ENCODE peak calls at places on chromosomes 6 and 20, in ten cellular contexts. O is spleen; D is upper lobe of right lung; V is lower lobe of right lung; Z is PC-9; H is pancreas; I is lower leg skin; K is CD8-positive, alpha-beta T cell; N is kidney; J is body of pancreas. R is an unnamed sample.
A peak's percentile ranks its signal among the peaks of the same experiment; 100 is the strongest.

GRCh38 chr6:136783495-136784270 is 8.6 kb downstream of the MAP3K5 start:
- DNase-seq in Z (no peak), N (no peak), I (peak; percentile 22), J (no peak), V (peak; percentile 69), D (peak; percentile 69), O (peak; percentile 88), K (no peak), H (no peak), R (no peak)

GRCh38 chr6:57278570-57278969 is 38.9 kb upstream of the PRIM2 start:
- DNase-seq in H (no peak), N (no peak), V (no peak), Z (no peak), K (no peak), O (no peak), I (no peak), D (no peak), J (no peak), R (no peak)

GRCh38 chr6:24949020-24949569 is 13.3 kb upstream of the RIPOR2 start:
- DNase-seq in N (no peak), I (no peak), K (peak; percentile 63), H (no peak), J (no peak), Z (no peak), V (no peak), O (no peak), D (no peak), R (no peak)

GRCh38 chr6:87672641-87673040 is 29.4 kb downstream of the AKIRIN2 start:
- DNase-seq in N (no peak), J (no peak), D (no peak), H (no peak), I (no peak), Z (no peak), K (no peak), O (no peak), V (no peak), R (no peak)

GRCh38 chr6:133300896-133301295 is 59.7 kb downstream of the EYA4 start:
- DNase-seq in Z (no peak), I (no peak), J (no peak), V (no peak), N (no peak), K (no peak), H (no peak), O (no peak), D (no peak), R (no peak)

GRCh38 chr20:1302578-1303541 is 26.1 kb downstream of the SDCBP2 start:
- DNase-seq in V (no peak), K (no peak), N (no peak), Z (no peak), O (peak; percentile 67), I (no peak), D (peak; percentile 55), J (no peak), H (no peak), R (no peak)

GRCh38 chr20:49899551-49900383 is 15.6 kb downstream of the SPATA2 start:
- DNase-seq in O (no peak), J (no peak), D (no peak), I (no peak), Z (no peak), V (no peak), K (no peak), H (no peak), N (no peak), R (no peak)

GRCh38 chr6:159104163-159104885 is 59.5 kb upstream of the TAGAP start:
- DNase-seq in Z (no peak), J (peak; percentile 62), V (peak; percentile 81), I (no peak), N (peak; percentile 83), O (peak; percentile 95), K (peak; percentile 78), D (peak; percentile 82), H (peak; percentile 85), R (no peak)

GRCh38 chr6:54913211-54913610 is 66.6 kb downstream of the FAM83B start:
- DNase-seq in H (no peak), V (no peak), J (no peak), I (no peak), D (no peak), O (no peak), N (no peak), K (no peak), Z (no peak), R (no peak)

GRCh38 chr6:17427617-17428016 is 34.2 kb downstream of the CAP2 start:
- DNase-seq in D (no peak), V (no peak), K (no peak), Z (no peak), I (no peak), O (no peak), H (no peak), J (no peak), N (no peak), R (no peak)

DNA sequence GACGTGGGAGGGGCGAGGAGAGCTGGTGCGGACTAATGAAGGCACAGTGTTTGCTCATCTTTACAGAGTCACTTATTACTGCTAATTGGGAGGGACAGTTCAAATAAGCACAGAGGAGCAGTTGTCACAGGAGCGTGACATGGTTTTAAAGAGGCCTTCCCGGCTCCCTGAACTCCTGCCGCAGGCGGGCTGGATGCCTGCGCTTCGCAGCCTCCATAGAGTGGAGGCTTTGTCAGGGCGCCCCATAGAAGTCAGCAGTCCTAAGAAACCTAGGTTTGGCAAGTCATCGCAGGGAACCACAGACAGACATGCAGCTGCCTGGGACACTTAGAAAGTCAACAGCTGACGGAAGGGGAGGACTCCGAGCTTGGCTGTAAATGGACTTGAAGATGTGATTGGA is 149.6 kb downstream of the LINC00237 start:
- DNase-seq in O (no peak), V (no peak), K (no peak), N (no peak), Z (no peak), D (no peak), J (no peak), I (no peak), H (no peak), R (no peak)
- H3K4me3 ChIP-seq in O (no peak overlapping the region), V (no peak overlapping the region), K (no peak overlapping the region), N (no peak overlapping the region), Z (no peak overlapping the region), D (no peak overlapping the region), J (no peak overlapping the region), I (no peak overlapping the region), H (no peak overlapping the region), R (no peak overlapping the region)

GRCh38 chr20:44785768-44786167 is 24.6 kb downstream of the RIMS4 start:
- DNase-seq in K (no peak), J (no peak), N (no peak), O (no peak), H (no peak), Z (no peak), D (no peak), I (no peak), V (no peak), R (no peak)
- TF ChIP-seq CTCF in K (no peak), J (no peak), N (no peak), O (no peak), H (no peak), Z (no peak), D (no peak), I (no peak), V (no peak), R (no peak)

GRCh38 chr20:40673442-40673841 is 15.6 kb downstream of the MAFB start:
- DNase-seq in K (no peak), V (no peak), Z (peak; percentile 68), J (peak; percentile 67), N (no peak), I (no peak), H (no peak), O (no peak), D (no peak), R (no peak)
- H3K4me3 ChIP-seq in K (no peak overlapping the region), V (no peak overlapping the region), Z (no peak overlapping the region), J (no peak overlapping the region), N (no peak overlapping the region), I (no peak overlapping the region), H (no peak overlapping the region), O (no peak overlapping the region), D (no peak overlapping the region), R (no peak overlapping the region)

DNA sequence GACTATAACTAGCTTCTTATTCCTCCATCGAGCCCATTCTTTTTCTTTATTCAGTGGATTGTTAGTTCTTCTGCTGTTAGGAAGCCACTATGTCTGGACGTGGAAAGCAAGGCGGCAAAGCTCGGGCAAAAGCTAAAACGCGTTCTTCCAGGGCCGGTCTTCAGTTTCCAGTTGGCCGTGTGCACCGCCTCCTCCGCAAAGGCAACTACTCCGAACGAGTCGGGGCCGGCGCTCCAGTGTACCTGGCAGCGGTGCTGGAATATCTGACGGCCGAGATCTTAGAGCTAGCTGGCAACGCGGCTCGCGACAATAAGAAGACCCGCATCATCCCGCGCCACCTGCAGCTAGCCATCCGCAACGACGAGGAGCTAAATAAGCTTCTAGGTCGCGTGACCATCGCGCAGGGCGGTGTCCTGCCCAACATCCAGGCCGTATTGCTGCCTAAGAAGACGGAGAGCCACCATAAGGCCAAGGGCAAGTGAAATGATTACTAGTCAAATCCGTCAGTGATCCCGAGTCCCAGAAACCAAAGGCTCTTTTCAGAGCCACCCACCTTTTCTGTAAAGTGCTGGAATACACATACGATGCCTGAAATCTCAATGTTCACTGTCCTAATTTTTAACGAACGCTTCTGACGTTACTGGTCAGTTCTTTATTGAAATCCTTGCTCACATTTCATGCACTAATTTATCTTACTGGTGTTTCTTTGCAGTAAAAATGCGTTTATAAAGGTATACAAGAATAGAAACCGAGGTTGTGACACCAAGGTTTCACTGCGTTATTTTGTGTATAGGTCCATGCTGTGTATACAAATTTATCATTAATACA is 129.9 kb downstream of the HFE start:
- DNase-seq in I (peak; percentile 80), J (peak; percentile 70), Z (peak; percentile 78), D (peak; percentile 87), O (peak; percentile 95), N (peak; percentile 93), K (peak; percentile 73), H (no peak), V (peak; percentile 87), R (no peak)
- TF ChIP-seq CTCF in I (peak; percentile 54), J (peak; percentile 35), Z (peak; percentile 50), D (peak; percentile 41), O (peak; percentile 60), N (no peak), K (peak; percentile 38), H (no peak), V (peak; percentile 43), R (peak; percentile 45)

R was measured in retinal pigment epithelial cell.